ENCODE peak calls at places on chromosomes 3 and 15, in ten cellular contexts. G is OCI-LY7, K is PC-3, N is Karpas-422, O is hepatocyte, L is GM23338, R is PC-9, M is HCT116, D is SK-N-SH, V is GM23248. X is an unnamed sample.

GRCh38 chr3:105473521-105474223 is 107.0 kb downstream of the ALCAM start:
- DNase-seq in G (no peak), K (peak; percentile 46), N (no peak), O (peak; percentile 8), L (no peak), R (no peak), M (no peak), D (no peak), V (peak; percentile 87), X (no peak)

GRCh38 chr3:12234906-12235305 is 54.0 kb upstream of the PPARG start:
- DNase-seq in G (no peak), K (no peak), N (no peak), O (no peak), L (no peak), R (no peak), M (no peak), D (no peak), V (no peak), X (no peak)

GRCh38 chr15:50190723-50191122 is 8.7 kb downstream of the SLC27A2 start:
- DNase-seq in G (no peak), K (no peak), N (no peak), O (no peak), L (no peak), R (no peak), M (no peak), D (no peak), V (no peak), X (no peak)

GRCh38 chr3:126517291-126517951 is at the start of gene UROC1:
- DNase-seq in G (no peak), K (no peak), N (no peak), O (no peak), L (no peak), R (no peak), M (no peak), D (no peak), V (no peak), X (no peak)

GRCh38 chr3:52088445-52089367 is 32.3 kb upstream of the DUSP7 start:
- DNase-seq in G (no peak), K (no peak), N (no peak), O (peak; percentile 38), L (no peak), R (no peak), M (no peak), D (peak; percentile 51), V (peak; percentile 57), X (no peak)

GRCh38 chr3:169658311-169658931 is 5.1 kb downstream of the MECOM start:
- DNase-seq in G (no peak), K (no peak), N (no peak), O (peak; percentile 39), L (peak; percentile 57), R (no peak), M (no peak), D (peak; percentile 26), V (no peak), X (no peak)

GRCh38 chr3:14329116-14329830 is 73.1 kb upstream of the SLC6A6 start:
- DNase-seq in G (peak; percentile 32), K (peak; percentile 62), N (no peak), O (peak; percentile 60), L (peak; percentile 88), R (peak; percentile 77), M (no peak), D (no peak), V (peak; percentile 39), X (no peak)

GRCh38 chr3:141484701-141485287 is 2.0 kb upstream of the RASA2 start:
- DNase-seq in G (no peak), K (no peak), N (no peak), O (no peak), L (no peak), R (no peak), M (no peak), D (no peak), V (no peak), X (no peak)

GRCh38 chr3:46566040-46566631 is at the start of gene LRRC2:
- DNase-seq in G (no peak), K (peak; percentile 49), N (no peak), O (peak; percentile 68), L (peak; percentile 72), R (no peak), M (no peak), D (peak; percentile 88), V (peak; percentile 81), X (peak; percentile 17)

GRCh38 chr3:194472290-194472920 is 14.4 kb downstream of the ATP13A3 start:
- DNase-seq in G (peak; percentile 77), K (peak; percentile 85), N (peak; percentile 92), O (peak; percentile 73), L (peak; percentile 87), R (peak; percentile 67), M (peak; percentile 53), D (peak; percentile 40), V (peak; percentile 81), X (peak; percentile 83)

GRCh38 chr3:131669590-131669989 is 166.8 kb upstream of the MRPL3 start:
- DNase-seq in G (no peak), K (no peak), N (no peak), O (no peak), L (peak; percentile 36), R (no peak), M (no peak), D (no peak), V (no peak), X (no peak)

GRCh38 chr15:88834211-88834812 is 31.1 kb downstream of the ACAN start:
- DNase-seq in G (peak; percentile 16), K (peak; percentile 45), N (peak; percentile 50), O (peak; percentile 59), L (peak; percentile 91), R (no peak), M (peak; percentile 22), D (peak; percentile 64), V (peak; percentile 15), X (peak; percentile 45)

GRCh38 chr3:136194409-136195257 is 1.5 kb downstream of the MSL2 start:
- DNase-seq in G (peak; percentile 65), K (no peak), N (peak; percentile 78), O (peak; percentile 32), L (peak; percentile 61), R (no peak), M (no peak), D (peak; percentile 35), V (peak; percentile 55), X (peak; percentile 59)

GRCh38 chr15:25391971-25392733 is 46.7 kb downstream of the UBE3A start:
- DNase-seq in G (no peak), K (peak; percentile 54), N (no peak), O (no peak), L (no peak), R (no peak), M (no peak), D (no peak), V (peak; percentile 92), X (no peak)

GRCh38 chr3:144343343-144343742 is 371.7 kb downstream of the DIPK2A start:
- DNase-seq in G (no peak), K (no peak), N (no peak), O (no peak), L (no peak), R (no peak), M (no peak), D (no peak), V (no peak), X (no peak)
- H3K4me1 ChIP-seq in G (no peaks in the 10 kb centered on the region), K (no peaks in the 10 kb centered on the region), N (no peaks in the 10 kb centered on the region), O (peaks cover 18% of the 10 kb centered on the region), L (peaks cover 7% of the 10 kb centered on the region), R (no peaks in the 10 kb centered on the region), M (no peaks in the 10 kb centered on the region), D (no peaks in the 10 kb centered on the region), V (no peaks in the 10 kb centered on the region), X (no peaks in the 10 kb centered on the region)

DNA sequence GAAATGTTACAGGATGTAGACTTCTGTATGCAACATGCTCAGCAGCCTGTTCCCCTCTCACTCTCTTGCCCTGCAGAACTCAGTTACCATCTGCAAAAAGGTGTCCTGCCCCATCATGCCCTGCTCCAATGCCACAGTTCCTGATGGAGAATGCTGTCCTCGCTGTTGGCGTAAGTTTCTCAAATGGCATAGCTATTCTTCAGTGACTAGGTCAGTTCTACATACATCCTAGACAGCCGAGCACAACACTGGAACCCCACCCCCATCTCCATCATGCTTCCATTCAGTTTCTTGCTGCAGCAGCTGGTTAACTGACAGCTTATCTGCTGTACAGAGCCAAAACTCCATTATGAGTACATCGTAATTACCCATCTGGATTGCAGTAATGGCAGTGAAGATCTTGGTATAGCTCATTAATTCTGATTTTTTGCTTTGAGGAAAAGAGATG is 4.5 kb downstream of the THBS1 start:
- DNase-seq in G (no peak), K (no peak), N (no peak), O (no peak), L (no peak), R (no peak), M (no peak), D (no peak), V (peak; percentile 59), X (no peak)
- H3K9me2 ChIP-seq in G (no peaks in the 10 kb centered on the region), K (no peaks in the 10 kb centered on the region), N (no peaks in the 10 kb centered on the region), O (no peaks in the 10 kb centered on the region), L (no peaks in the 10 kb centered on the region), R (no peaks in the 10 kb centered on the region), M (no peaks in the 10 kb centered on the region), D (no peaks in the 10 kb centered on the region), V (no peaks in the 10 kb centered on the region), X (no peaks in the 10 kb centered on the region)

DNA sequence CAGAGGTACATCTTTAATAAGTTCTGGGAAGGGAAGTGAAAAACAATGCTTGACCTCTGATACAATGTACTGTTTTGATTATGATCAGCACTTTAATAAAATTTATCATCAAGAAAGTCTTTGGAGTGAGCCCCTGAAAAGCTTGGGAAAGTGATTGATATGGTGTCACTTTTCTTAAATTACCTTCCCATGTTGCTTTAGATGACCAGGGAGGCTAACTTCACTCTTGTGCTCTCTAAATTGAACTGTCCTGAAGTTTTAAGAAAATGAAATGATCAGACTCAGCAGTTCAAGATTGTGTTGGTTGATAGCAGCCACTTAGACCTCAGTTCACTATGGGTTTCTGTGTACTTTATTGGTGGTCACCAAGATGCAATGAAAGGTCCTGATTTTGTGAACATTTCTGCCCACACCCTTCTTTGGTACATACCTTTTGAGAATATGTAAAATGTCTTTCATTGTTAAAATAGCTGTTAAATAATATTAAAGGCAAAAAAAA is 15.7 kb downstream of the TGFBR2 start:
- DNase-seq in G (no peak), K (no peak), N (no peak), O (no peak), L (no peak), R (no peak), M (no peak), D (no peak), V (no peak), X (no peak)
- H3K4me1 ChIP-seq in G (peaks cover 98% of the 10 kb centered on the region), K (peaks cover 25% of the 10 kb centered on the region), N (no peaks in the 10 kb centered on the region), O (peaks cover 3% of the 10 kb centered on the region), L (peaks cover 15% of the 10 kb centered on the region), R (peaks cover 25% of the 10 kb centered on the region), M (peaks cover 95% of the 10 kb centered on the region), D (peaks cover 52% of the 10 kb centered on the region), V (peaks cover 68% of the 10 kb centered on the region), X (peaks cover 16% of the 10 kb centered on the region)

DNA sequence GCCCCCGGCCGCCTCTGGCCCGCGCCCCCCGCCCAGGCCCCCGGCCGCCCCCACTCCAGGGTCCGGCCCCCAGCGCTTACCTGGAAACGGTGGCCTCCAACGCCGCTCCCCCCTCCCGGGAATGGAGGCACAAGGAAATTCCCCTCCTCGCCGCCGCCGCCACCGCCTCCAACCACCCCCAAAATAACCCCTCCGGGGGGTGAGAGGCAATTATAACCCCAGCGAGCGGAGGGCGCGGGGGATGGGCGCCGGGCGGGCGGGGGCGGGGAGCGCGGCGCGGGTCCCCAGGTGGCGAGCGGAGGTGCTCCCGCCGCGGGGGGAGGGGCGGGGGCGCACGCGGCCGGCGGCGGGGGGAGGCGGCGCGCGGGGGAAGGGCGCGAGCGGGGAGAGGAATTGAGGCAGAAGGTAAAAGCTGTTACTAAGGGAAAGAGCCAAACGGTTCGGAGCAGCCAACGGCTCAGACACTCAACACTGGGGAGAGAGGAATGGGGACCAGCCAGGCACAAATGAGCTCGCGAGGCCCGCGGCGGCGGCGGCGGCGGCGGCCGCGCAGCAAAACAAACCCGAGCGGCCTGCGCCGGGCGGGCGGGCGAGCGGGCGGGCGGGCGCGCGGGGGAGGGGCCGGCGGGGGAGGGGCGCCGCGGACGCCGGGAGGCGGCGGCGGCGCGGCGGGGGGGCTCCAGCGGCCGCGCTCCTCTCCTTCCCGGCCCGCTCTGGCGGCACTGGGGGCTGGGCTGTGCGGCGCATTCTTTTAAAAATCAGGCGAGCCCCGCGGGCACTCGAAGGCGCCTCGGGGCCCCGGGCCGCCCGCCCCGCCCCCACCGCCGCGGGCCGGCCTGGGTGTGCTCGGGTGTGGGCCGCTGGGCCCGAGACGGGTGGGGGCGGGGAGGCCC is at the start of gene TBL1XR1:
- DNase-seq in G (peak; percentile 94), K (peak; percentile 91), N (peak; percentile 93), O (peak; percentile 94), L (peak; percentile 90), R (peak; percentile 92), M (peak; percentile 82), D (peak; percentile 93), V (peak; percentile 94), X (peak; percentile 97)
- H3K9me2 ChIP-seq in G (no peaks in the 10 kb centered on the region), K (no peaks in the 10 kb centered on the region), N (no peaks in the 10 kb centered on the region), O (no peaks in the 10 kb centered on the region), L (no peaks in the 10 kb centered on the region), R (no peaks in the 10 kb centered on the region), M (no peaks in the 10 kb centered on the region), D (no peaks in the 10 kb centered on the region), V (no peaks in the 10 kb centered on the region), X (no peaks in the 10 kb centered on the region)

X was measured in MM.1S.